ENCODE peak calls at places on chromosomes 5 and 9, in ten cellular contexts. G, H, O, J, R, Q, T, X, K and M are unnamed samples.

GRCh38 chr5:161966544-161966943 is 101.0 kb upstream of the GABRG2 start:
- DNase-seq in G (no peak), H (no peak), O (no peak), J (no peak), R (no peak), Q (no peak), T (no peak), X (peak), K (no peak), M (no peak)

GRCh38 chr5:134568339-134568700 is 42.9 kb downstream of the JADE2 start:
- DNase-seq in G (no peak), H (no peak), O (no peak), J (no peak), R (no peak), Q (no peak), T (no peak), X (no peak), K (no peak), M (peak)

GRCh38 chr9:31588010-31588409 is 796.4 kb upstream of the ACO1 start:
- DNase-seq in G (no peak), H (no peak), O (no peak), J (no peak), R (no peak), Q (no peak), T (no peak), X (no peak), K (no peak), M (peak)

GRCh38 chr5:54644226-54644625 is 126.7 kb downstream of the SNX18 start:
- DNase-seq in G (peak), H (peak), O (no peak), J (no peak), R (no peak), Q (no peak), T (no peak), X (no peak), K (peak), M (no peak)

GRCh38 chr9:34744295-34745221 is 34.6 kb upstream of the CCL21 start:
- DNase-seq in G (peak), H (peak), O (no peak), J (no peak), R (peak), Q (peak), T (peak), X (peak), K (peak), M (no peak)

GRCh38 chr9:92890761-92891160 is 12.9 kb upstream of the ZNF484 start:
- DNase-seq in G (no peak), H (no peak), O (no peak), J (no peak), R (no peak), Q (no peak), T (no peak), X (no peak), K (no peak), M (no peak)

GRCh38 chr9:109568568-109569210 is 70.6 kb upstream of the PTPN3 start:
- DNase-seq in G (no peak), H (no peak), O (no peak), J (no peak), R (no peak), Q (peak), T (no peak), X (no peak), K (no peak), M (no peak)

GRCh38 chr9:124428751-124429529 is 13.7 kb upstream of the PSMB7 start:
- DNase-seq in G (no peak), H (no peak), O (no peak), J (no peak), R (no peak), Q (no peak), T (no peak), X (no peak), K (no peak), M (no peak)

GRCh38 chr9:70519912-70520724 is 105.7 kb upstream of the KLF9 start:
- DNase-seq in G (no peak), H (no peak), O (no peak), J (no peak), R (no peak), Q (no peak), T (no peak), X (no peak), K (no peak), M (no peak)

GRCh38 chr9:136539427-136540412 is 6.1 kb downstream of the NOTCH1 start:
- DNase-seq in G (no peak), H (no peak), O (peak), J (peak), R (peak), Q (peak), T (peak), X (no peak), K (peak), M (peak)

GRCh38 chr5:100542086-100542485 is 6.9 kb downstream of the FAM174A start:
- DNase-seq in G (no peak), H (no peak), O (no peak), J (no peak), R (no peak), Q (no peak), T (no peak), X (no peak), K (no peak), M (no peak)

GRCh38 chr9:113593682-113594281 is 130.3 kb downstream of the RGS3 start:
- DNase-seq in G (peak), H (peak), O (peak), J (no peak), R (peak), Q (peak), T (peak), X (peak), K (peak), M (peak)

GRCh38 chr9:77959803-77960202 is 71.8 kb downstream of the GNAQ start:
- DNase-seq in G (no peak), H (no peak), O (no peak), J (no peak), R (no peak), Q (no peak), T (no peak), X (no peak), K (no peak), M (no peak)

GRCh38 chr5:112146323-112146848 is 272.7 kb downstream of the EPB41L4A start:
- DNase-seq in G (no peak), H (peak), O (no peak), J (no peak), R (peak), Q (no peak), T (no peak), X (no peak), K (peak), M (no peak)

GRCh38 chr5:139251695-139252288 is 41.7 kb upstream of the MATR3 start:
- DNase-seq in G (no peak), H (peak), O (no peak), J (no peak), R (no peak), Q (no peak), T (no peak), X (no peak), K (peak), M (no peak)

GRCh38 chr5:112156211-112156610 is 262.9 kb downstream of the EPB41L4A start:
- DNase-seq in G (no peak), H (no peak), O (no peak), J (no peak), R (no peak), Q (no peak), T (no peak), X (peak), K (no peak), M (no peak)

GRCh38 chr9:76246680-76247079 is 147.5 kb downstream of the RFK start:
- DNase-seq in G (no peak), H (no peak), O (no peak), J (no peak), R (no peak), Q (no peak), T (no peak), X (no peak), K (no peak), M (no peak)

GRCh38 chr5:85109616-85110015 is 724.9 kb upstream of the EDIL3 start:
- DNase-seq in G (no peak), H (no peak), O (no peak), J (no peak), R (no peak), Q (no peak), T (no peak), X (no peak), K (no peak), M (no peak)

GRCh38 chr9:98611319-98611718 is 97.4 kb downstream of the GABBR2 start:
- DNase-seq in G (no peak), H (no peak), O (no peak), J (no peak), R (no peak), Q (no peak), T (no peak), X (no peak), K (no peak), M (no peak)

GRCh38 chr5:10655041-10655685 is 91.3 kb downstream of the ANKRD33B start:
- DNase-seq in G (no peak), H (no peak), O (no peak), J (no peak), R (no peak), Q (no peak), T (no peak), X (no peak), K (no peak), M (peak)

GRCh38 chr5:153632748-153633290 is 142.3 kb downstream of the GRIA1 start:
- DNase-seq in G (no peak), H (peak), O (no peak), J (no peak), R (no peak), Q (no peak), T (no peak), X (no peak), K (no peak), M (no peak)

GRCh38 chr5:7540806-7541205 is 144.9 kb downstream of the ADCY2 start:
- DNase-seq in G (no peak), H (no peak), O (no peak), J (no peak), R (no peak), Q (no peak), T (no peak), X (peak), K (no peak), M (no peak)

GRCh38 chr9:97388721-97389238 is 23.1 kb upstream of the TDRD7 start:
- DNase-seq in G (no peak), H (no peak), O (no peak), J (no peak), R (no peak), Q (no peak), T (no peak), X (no peak), K (no peak), M (no peak)

GRCh38 chr5:158841918-158842317 is 257.8 kb downstream of the EBF1 start:
- DNase-seq in G (no peak), H (no peak), O (no peak), J (no peak), R (no peak), Q (no peak), T (no peak), X (no peak), K (no peak), M (no peak)

GRCh38 chr5:132103380-132103951 is 29.9 kb downstream of the CSF2 start:
- DNase-seq in G (peak), H (peak), O (peak), J (peak), R (peak), Q (peak), T (peak), X (no peak), K (peak), M (peak)

GRCh38 chr5:132059696-132060500 is 557 bp upstream of the IL3 start:
- DNase-seq in G (no peak), H (no peak), O (peak), J (no peak), R (peak), Q (peak), T (no peak), X (no peak), K (no peak), M (peak)

GRCh38 chr9:129176786-129177442 is 1.1 kb downstream of the IER5L start:
- DNase-seq in G (no peak), H (no peak), O (peak), J (no peak), R (peak), Q (peak), T (no peak), X (peak), K (peak), M (peak)

DNA sequence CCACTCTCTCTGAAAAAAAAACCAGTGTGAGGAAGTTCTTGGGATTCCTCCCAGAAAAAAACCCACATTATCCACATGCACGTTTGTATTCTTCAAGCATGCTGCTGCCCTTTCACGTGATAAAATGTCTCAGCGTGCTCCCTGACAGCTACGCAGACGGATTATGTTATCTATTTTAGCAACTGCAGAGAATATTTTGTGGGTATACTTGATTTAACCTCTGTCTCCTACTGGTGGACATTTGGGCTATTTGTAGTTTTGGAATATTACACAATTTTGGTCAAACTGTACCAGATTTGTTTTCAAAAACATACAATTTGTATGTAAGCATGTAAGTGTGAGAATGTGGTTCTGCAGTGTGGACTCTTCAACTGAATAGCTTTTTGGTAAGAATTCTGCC is 10.7 kb downstream of the PRRC2B start:
- DNase-seq in G (no peak), H (peak), O (no peak), J (no peak), R (no peak), Q (no peak), T (no peak), X (no peak), K (no peak), M (no peak)
- H3K4me3 ChIP-seq in G (no peak), H (no peak), O (no peak), J (peak), R (no peak), Q (peak), T (no peak), X (peak), K (no peak), M (no peak)

GRCh38 chr9:99819484-99820329 is 2.0 kb upstream of the NR4A3 start:
- DNase-seq in G (peak), H (peak), O (peak), J (peak), R (peak), Q (peak), T (peak), X (peak), K (peak), M (peak)
- TF ChIP-seq CTCF in G (peak), H (peak), O (no peak), J (no peak), R (peak), Q (no peak), T (no peak), X (no peak), K (peak), M (no peak)

GRCh38 chr5:180575571-180575970 is 15.7 kb downstream of the SCGB3A1 start:
- DNase-seq in G (no peak), H (peak), O (no peak), J (no peak), R (no peak), Q (no peak), T (no peak), X (no peak), K (no peak), M (no peak)
- H3K4me3 ChIP-seq in G (no peak), H (no peak), O (no peak), J (no peak), R (no peak), Q (no peak), T (no peak), X (no peak), K (no peak), M (no peak)

DNA sequence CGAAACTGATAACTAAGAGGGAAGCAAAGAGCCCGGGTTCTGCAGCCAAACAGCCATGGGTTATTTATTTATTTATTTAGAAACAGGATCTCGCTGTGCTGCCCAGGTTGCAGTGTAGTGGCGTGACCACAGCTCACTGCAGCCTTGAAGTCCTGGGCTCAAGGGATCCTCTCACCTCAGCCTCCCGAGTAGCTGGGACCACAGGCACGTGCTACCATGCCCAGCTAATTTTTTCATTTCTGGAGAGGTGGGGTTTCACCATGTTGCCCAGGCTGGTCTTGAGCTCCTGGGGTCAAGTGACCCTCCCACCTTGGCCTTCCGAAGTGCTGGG is 24.1 kb downstream of the NDUFA8 start:
- DNase-seq in G (no peak), H (no peak), O (no peak), J (no peak), R (no peak), Q (no peak), T (no peak), X (no peak), K (no peak), M (no peak)
- TF ChIP-seq CTCF in G (no peak), H (no peak), O (no peak), J (no peak), R (no peak), Q (no peak), T (no peak), X (no peak), K (no peak), M (no peak)

DNA sequence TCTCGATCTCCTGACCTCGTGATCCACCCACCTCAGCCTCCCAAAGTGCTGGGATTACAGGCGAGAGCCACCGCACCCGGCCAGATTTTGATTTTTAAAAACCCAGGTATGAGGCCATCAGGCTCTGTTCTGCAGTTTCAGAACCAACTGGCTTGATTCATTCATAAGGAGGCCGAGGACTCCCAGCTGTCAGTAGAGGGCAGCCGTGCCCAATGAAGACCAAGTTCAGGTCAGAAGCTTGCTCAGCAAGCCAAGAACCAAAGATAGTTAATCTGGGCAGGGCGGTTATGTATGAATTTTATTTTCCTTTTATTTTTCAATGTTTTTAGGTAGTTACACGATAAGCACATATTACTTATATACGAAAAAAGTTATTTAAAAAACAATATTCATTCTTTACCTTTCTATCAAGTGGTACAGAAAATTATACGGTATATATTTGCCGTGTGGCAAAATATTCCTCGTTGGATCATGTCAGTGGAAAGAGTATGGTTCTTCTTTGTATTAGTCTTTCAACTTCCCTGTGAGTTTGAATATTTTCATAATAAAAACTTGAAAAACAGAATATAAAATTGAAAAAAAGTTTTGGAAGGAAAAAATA is 18.0 kb downstream of the MGAT1 start:
- DNase-seq in G (no peak), H (peak), O (peak), J (peak), R (peak), Q (peak), T (peak), X (peak), K (peak), M (peak)
- H3K4me3 ChIP-seq in G (no peak), H (peak), O (no peak), J (no peak), R (no peak), Q (no peak), T (no peak), X (no peak), K (no peak), M (no peak)

GRCh38 chr5:74469234-74469972 is 171.1 kb downstream of the ENC1 start:
- DNase-seq in G (no peak), H (no peak), O (no peak), J (no peak), R (no peak), Q (no peak), T (no peak), X (no peak), K (no peak), M (no peak)
- TF ChIP-seq CTCF in G (no peak), H (no peak), O (no peak), J (no peak), R (no peak), Q (no peak), T (no peak), X (no peak), K (no peak), M (no peak)

GRCh38 chr5:173868096-173868879 is 19.9 kb upstream of the CPEB4 start:
- DNase-seq in G (peak), H (peak), O (no peak), J (no peak), R (no peak), Q (no peak), T (no peak), X (no peak), K (peak), M (no peak)
- H3K4me3 ChIP-seq in G (no peak), H (no peak), O (no peak), J (no peak), R (no peak), Q (no peak), T (no peak), X (no peak), K (no peak), M (no peak)

GRCh38 chr5:173094012-173094661 is 38.0 kb downstream of the CREBRF start:
- DNase-seq in G (peak), H (peak), O (no peak), J (no peak), R (no peak), Q (no peak), T (no peak), X (no peak), K (peak), M (no peak)

GRCh38 chr5:173103411-173103810 is 40.9 kb upstream of the BNIP1 start:
- DNase-seq in G (no peak), H (no peak), O (no peak), J (no peak), R (no peak), Q (no peak), T (no peak), X (no peak), K (no peak), M (no peak)

GRCh38 chr5:173098787-173099186 is 42.6 kb downstream of the CREBRF start:
- DNase-seq in G (no peak), H (no peak), O (no peak), J (no peak), R (no peak), Q (no peak), T (no peak), X (no peak), K (no peak), M (no peak)

GRCh38 chr5:173101245-173101644 is 43.1 kb upstream of the BNIP1 start:
- DNase-seq in G (no peak), H (no peak), O (no peak), J (no peak), R (no peak), Q (no peak), T (no peak), X (no peak), K (no peak), M (no peak)

GRCh38 chr5:173099461-173099860 is 43.3 kb downstream of the CREBRF start:
- DNase-seq in G (no peak), H (no peak), O (no peak), J (no peak), R (no peak), Q (no peak), T (no peak), X (no peak), K (no peak), M (no peak)
- TF ChIP-seq CTCF in G (no peak), H (no peak), O (no peak), J (no peak), R (no peak), Q (no peak), T (no peak), X (no peak), K (no peak), M (no peak)